ENCODE peak calls at places on chromosomes 1 and 21, in nine cellular contexts. B is stimulated activated CD4-positive, alpha-beta T cell treated with anti-CD3 and anti-CD28 coated beads, Interleukin-2, amount 100 ng/mL, for 24 hours; Q is HTR-8/SVneo; W is Peyer's patch; M is B cell; A is iPS-NIHi11; E is HFFc6; I is NCI-H748 treated with DMSO at 0.1 percent for 48 hours; U is activated CD8-positive, alpha-beta memory T cell treated with anti-CD3 and anti-CD28 coated beads for 48 hours. H is an unnamed sample.

GRCh38 chr1:93616996-93617669 is 64.5 kb downstream of the BCAR3 start:
- DNase-seq in B (no peak), W (no peak), M (no peak), Q (no peak), E (no peak), U (no peak), I (no peak), A (no peak), H (no peak)

GRCh38 chr1:242692988-242693387 is 168.5 kb upstream of the PLD5 start:
- DNase-seq in I (no peak), E (no peak), M (no peak), A (no peak), B (no peak), Q (no peak), W (no peak), U (no peak), H (no peak)

GRCh38 chr1:107954121-107954520 is 10.9 kb downstream of the VAV3 start:
- DNase-seq in Q (no peak), A (no peak), E (no peak), B (no peak), W (no peak), M (no peak), I (no peak), U (no peak), H (no peak)

GRCh38 chr1:2644591-2645101 is 11.8 kb upstream of the MMEL1 start:
- DNase-seq in W (no peak), B (no peak), E (no peak), I (no peak), M (no peak), A (no peak), U (no peak), Q (no peak), H (no peak)

GRCh38 chr1:224726783-224727182 is 110.7 kb downstream of the CNIH3 start:
- DNase-seq in B (no peak), I (no peak), Q (peak; percentile 64), E (peak; percentile 86), A (no peak), U (no peak), W (no peak), M (no peak), H (no peak)

GRCh38 chr21:44049606-44050005 is 37.5 kb downstream of the TRAPPC10 start:
- DNase-seq in U (no peak), A (no peak), I (no peak), Q (no peak), B (no peak), E (no peak), M (no peak), W (no peak), H (no peak)

GRCh38 chr1:240491796-240492195 is 120.2 kb downstream of the GREM2 start:
- DNase-seq in Q (no peak), B (no peak), M (no peak), E (no peak), U (no peak), I (no peak), A (no peak), W (no peak), H (no peak)

GRCh38 chr21:25791321-25791720 is 56.5 kb downstream of the GABPA start:
- DNase-seq in U (no peak), I (no peak), E (no peak), B (no peak), Q (peak; percentile 9), M (no peak), A (no peak), W (no peak), H (no peak)

GRCh38 chr21:42563261-42564045 is 49.8 kb downstream of the SLC37A1 start:
- DNase-seq in U (no peak), W (no peak), I (no peak), E (no peak), A (no peak), M (no peak), B (no peak), Q (no peak), H (no peak)

GRCh38 chr1:158017800-158018595 is 24.6 kb downstream of the KIRREL1 start:
- DNase-seq in M (no peak), U (no peak), W (no peak), B (no peak), E (no peak), I (no peak), A (no peak), Q (no peak), H (no peak)